ENCODE peak calls at places on chromosomes 5 and 9, in ten cellular contexts. D is iris pigment epithelial cell, M is left cardiac atrium, G is frontal cortex, Z is AG04450, Y is NT2/D1, W is WERI-Rb-1, P is occipital lobe, H is GM12865, J is EL. U is an unnamed sample.

GRCh38 chr5:152811985-152812384 is 406.9 kb upstream of the NMUR2 start:
- DNase-seq in Y (no peak), P (no peak), W (peak; percentile 72), H (peak; percentile 21), Z (no peak), D (no peak), G (no peak), J (peak; percentile 21), M (no peak), U (no peak)

GRCh38 chr9:129619787-129620668 is 873 bp downstream of the C9orf50 start:
- DNase-seq in W (peak; percentile 70), Y (no peak), Z (no peak), M (no peak), G (peak; percentile 68), P (no peak), H (no peak), D (no peak), J (peak; percentile 63), U (no peak)

GRCh38 chr5:150587830-150588494 is 52.5 kb upstream of the SYNPO start:
- DNase-seq in M (peak; percentile 50), Y (no peak), W (no peak), D (no peak), H (no peak), P (no peak), J (peak; percentile 35), Z (no peak), G (no peak), U (no peak)

GRCh38 chr5:114782869-114783268 is 386.8 kb downstream of the TRIM36 start:
- DNase-seq in P (peak; percentile 23), G (peak; percentile 14), M (peak; percentile 72), D (no peak), Y (no peak), H (no peak), J (no peak), Z (no peak), W (peak; percentile 9), U (no peak)

GRCh38 chr5:54959673-54960418 is 25.5 kb downstream of the ESM1 start:
- DNase-seq in P (no peak), G (no peak), D (peak; percentile 32), W (peak; percentile 35), Y (no peak), J (peak; percentile 18), M (no peak), H (peak; percentile 25), Z (no peak), U (no peak)

GRCh38 chr5:159133041-159133741 is 33.5 kb upstream of the EBF1 start:
- DNase-seq in W (no peak), H (peak; percentile 74), D (peak; percentile 78), J (peak; percentile 73), Z (peak; percentile 15), G (peak; percentile 27), M (no peak), Y (peak; percentile 6), P (no peak), U (peak; percentile 55)

GRCh38 chr9:131266301-131267229 is 9.7 kb downstream of the FAM78A start:
- DNase-seq in J (no peak), W (no peak), M (no peak), G (no peak), P (no peak), Z (no peak), H (no peak), Y (no peak), D (no peak), U (no peak)

GRCh38 chr5:81234299-81234698 is 1.2 kb downstream of the CKMT2 start:
- DNase-seq in Y (no peak), W (no peak), J (no peak), Z (no peak), P (no peak), M (no peak), H (no peak), G (no peak), D (no peak), U (no peak)

GRCh38 chr9:126933334-126933980 is 18.9 kb downstream of the RALGPS1 start:
- DNase-seq in W (no peak), Y (no peak), P (no peak), G (no peak), M (no peak), D (no peak), J (no peak), H (no peak), Z (no peak), U (no peak)

GRCh38 chr9:88659126-88659525 is 124.1 kb downstream of the NXNL2 start:
- DNase-seq in D (no peak), P (no peak), Y (no peak), W (no peak), H (no peak), Z (no peak), G (no peak), J (no peak), M (no peak), U (no peak)

GRCh38 chr5:177396086-177396485 is 4.4 kb downstream of the PFN3 start:
- DNase-seq in Z (no peak), J (no peak), W (no peak), Y (no peak), G (no peak), P (no peak), D (no peak), M (no peak), H (no peak), U (no peak)

GRCh38 chr5:145778144-145778900 is 56.8 kb downstream of the PRELID2 start:
- DNase-seq in Y (no peak), P (peak; percentile 87), G (no peak), J (peak; percentile 5), D (peak; percentile 7), W (no peak), H (no peak), Z (no peak), M (peak; percentile 43), U (no peak)

GRCh38 chr9:78685471-78685870 is 388.5 kb downstream of the PSAT1 start:
- DNase-seq in G (no peak), W (no peak), D (no peak), Y (no peak), H (no peak), M (no peak), J (no peak), Z (no peak), P (no peak), U (no peak)

GRCh38 chr5:126044111-126044668 is 379.0 kb upstream of the GRAMD2B start:
- DNase-seq in D (peak; percentile 21), Z (peak; percentile 6), H (no peak), G (no peak), M (no peak), W (no peak), Y (no peak), J (peak; percentile 27), P (no peak), U (no peak)

GRCh38 chr9:272251-273213 is 57.9 kb downstream of the DOCK8 start:
- DNase-seq in G (no peak), J (no peak), P (no peak), H (peak; percentile 95), D (no peak), Z (no peak), M (no peak), Y (no peak), W (no peak), U (peak; percentile 72)

GRCh38 chr9:2755285-2755684 is 38.0 kb downstream of the KCNV2 start:
- DNase-seq in D (no peak), H (no peak), W (peak; percentile 25), Y (no peak), J (no peak), M (no peak), G (no peak), P (no peak), Z (no peak), U (no peak)

GRCh38 chr5:69167488-69167845 is 517 bp downstream of the CCNB1 start:
- DNase-seq in W (no peak), P (no peak), M (no peak), D (peak; percentile 24), J (peak; percentile 23), Z (no peak), Y (peak; percentile 16), H (peak; percentile 28), G (no peak), U (no peak)

GRCh38 chr9:69801994-69802393 is 18.6 kb upstream of the CFAP95 start:
- DNase-seq in P (no peak), W (no peak), H (no peak), J (peak; percentile 10), G (no peak), M (no peak), D (peak; percentile 46), Z (no peak), Y (no peak), U (no peak)

GRCh38 chr9:85577353-85577952 is 164.3 kb downstream of the AGTPBP1 start:
- DNase-seq in Y (no peak), H (no peak), W (no peak), J (no peak), G (no peak), M (no peak), Z (no peak), D (no peak), P (no peak), U (no peak)

GRCh38 chr9:18461496-18461895 is 12.5 kb upstream of the ADAMTSL1 start:
- DNase-seq in P (no peak), H (no peak), J (no peak), Z (no peak), D (no peak), W (no peak), M (no peak), G (no peak), Y (no peak), U (no peak)

GRCh38 chr5:137215780-137216179 is 283.3 kb downstream of the SPOCK1 start:
- DNase-seq in Z (no peak), P (no peak), Y (no peak), G (no peak), J (no peak), D (no peak), M (no peak), H (no peak), W (no peak), U (no peak)

GRCh38 chr5:94751456-94751855 is 133.0 kb downstream of the SLF1 start:
- DNase-seq in M (no peak), H (no peak), J (no peak), P (no peak), G (no peak), Y (no peak), Z (no peak), D (no peak), W (no peak), U (no peak)

GRCh38 chr5:41413067-41413466 is 97.3 kb downstream of the PLCXD3 start:
- DNase-seq in H (no peak), Z (no peak), Y (no peak), D (no peak), J (peak; percentile 24), G (no peak), P (no peak), M (no peak), W (no peak), U (no peak)

GRCh38 chr9:91341749-91342148 is 20.0 kb downstream of the AUH start:
- DNase-seq in H (no peak), M (no peak), D (no peak), J (no peak), G (no peak), P (no peak), W (no peak), Z (no peak), Y (no peak), U (no peak)

GRCh38 chr9:119941081-119941480 is 571.8 kb upstream of the BRINP1 start:
- DNase-seq in Y (no peak), G (no peak), D (no peak), P (no peak), J (no peak), M (no peak), W (no peak), H (no peak), Z (no peak), U (no peak)

GRCh38 chr5:138241688-138242547 is 28.8 kb upstream of the CDC23 start:
- DNase-seq in J (peak; percentile 45), M (peak; percentile 35), G (peak; percentile 46), W (peak; percentile 32), D (peak; percentile 13), H (no peak), Z (no peak), P (no peak), Y (no peak), U (no peak)

GRCh38 chr9:21252727-21253547 is 13.1 kb upstream of the IFNA14 start:
- DNase-seq in H (peak; percentile 40), M (peak; percentile 42), J (peak; percentile 25), P (no peak), D (peak; percentile 33), W (no peak), Y (peak; percentile 22), Z (no peak), G (peak; percentile 34), U (peak; percentile 32)

GRCh38 chr9:104810421-104811339 is 46.8 kb downstream of the NIPSNAP3B start:
- DNase-seq in Z (no peak), Y (no peak), J (peak; percentile 36), D (peak; percentile 65), P (no peak), W (no peak), H (no peak), G (no peak), M (no peak), U (no peak)

U was measured in GM13977.